ENCODE peak calls at places on chromosome 13, in seven cellular contexts. One of them, this sample, is unnamed.

GRCh38 chr13:44298314-44298713 is 75.3 kb upstream of the SERP2 start:
- DNase-seq in stimulated activated CD8-positive, alpha-beta memory T cell treated with anti-CD3 and anti-CD28 coated beads, Interleukin-4, amount 100 ng/mL, for 24 hours: no peak
- DNase-seq in stimulated activated CD4-positive, alpha-beta T cell treated with anti-CD3 and anti-CD28 coated beads, Interleukin-12 subunit alpha, Interleukin-12 subunit beta, amount 100 ng/mL, for 24 hours: no peak
- DNase-seq in ovary: no peak
- DNase-seq in cardiac muscle cell: no peak
- DNase-seq in lower lobe of right lung: no peak
- DNase-seq in Panc1: no peak
- DNase-seq in this sample: no peak

GRCh38 chr13:41075034-41075433 is 13.7 kb downstream of the WBP4 start:
- DNase-seq in Panc1: no peak
- DNase-seq in ovary: no peak
- DNase-seq in stimulated activated CD8-positive, alpha-beta memory T cell treated with anti-CD3 and anti-CD28 coated beads, Interleukin-4, amount 100 ng/mL, for 24 hours: no peak
- DNase-seq in stimulated activated CD4-positive, alpha-beta T cell treated with anti-CD3 and anti-CD28 coated beads, Interleukin-12 subunit alpha, Interleukin-12 subunit beta, amount 100 ng/mL, for 24 hours: no peak
- DNase-seq in cardiac muscle cell: peak
- DNase-seq in lower lobe of right lung: no peak
- DNase-seq in this sample: peak

GRCh38 chr13:66911411-66911939 is 318.7 kb downstream of the PCDH9 start:
- DNase-seq in stimulated activated CD8-positive, alpha-beta memory T cell treated with anti-CD3 and anti-CD28 coated beads, Interleukin-4, amount 100 ng/mL, for 24 hours: no peak
- DNase-seq in stimulated activated CD4-positive, alpha-beta T cell treated with anti-CD3 and anti-CD28 coated beads, Interleukin-12 subunit alpha, Interleukin-12 subunit beta, amount 100 ng/mL, for 24 hours: no peak
- DNase-seq in Panc1: no peak
- DNase-seq in ovary: no peak
- DNase-seq in lower lobe of right lung: no peak
- DNase-seq in cardiac muscle cell: no peak
- DNase-seq in this sample: no peak

GRCh38 chr13:34174671-34175145 is 356.8 kb downstream of the RFC3 start:
- DNase-seq in ovary: no peak
- DNase-seq in Panc1: no peak
- DNase-seq in stimulated activated CD8-positive, alpha-beta memory T cell treated with anti-CD3 and anti-CD28 coated beads, Interleukin-4, amount 100 ng/mL, for 24 hours: no peak
- DNase-seq in lower lobe of right lung: no peak
- DNase-seq in stimulated activated CD4-positive, alpha-beta T cell treated with anti-CD3 and anti-CD28 coated beads, Interleukin-12 subunit alpha, Interleukin-12 subunit beta, amount 100 ng/mL, for 24 hours: no peak
- DNase-seq in cardiac muscle cell: peak
- DNase-seq in this sample: no peak

GRCh38 chr13:20867408-20867807 is 35.1 kb downstream of the XPO4 start:
- DNase-seq in ovary: no peak
- DNase-seq in stimulated activated CD8-positive, alpha-beta memory T cell treated with anti-CD3 and anti-CD28 coated beads, Interleukin-4, amount 100 ng/mL, for 24 hours: no peak
- DNase-seq in Panc1: no peak
- DNase-seq in cardiac muscle cell: no peak
- DNase-seq in lower lobe of right lung: no peak
- DNase-seq in stimulated activated CD4-positive, alpha-beta T cell treated with anti-CD3 and anti-CD28 coated beads, Interleukin-12 subunit alpha, Interleukin-12 subunit beta, amount 100 ng/mL, for 24 hours: no peak
- DNase-seq in this sample: no peak

GRCh38 chr13:111328111-111328802 is 7.8 kb downstream of the TEX29 start:
- DNase-seq in stimulated activated CD4-positive, alpha-beta T cell treated with anti-CD3 and anti-CD28 coated beads, Interleukin-12 subunit alpha, Interleukin-12 subunit beta, amount 100 ng/mL, for 24 hours: no peak
- DNase-seq in stimulated activated CD8-positive, alpha-beta memory T cell treated with anti-CD3 and anti-CD28 coated beads, Interleukin-4, amount 100 ng/mL, for 24 hours: no peak
- DNase-seq in ovary: no peak
- DNase-seq in lower lobe of right lung: no peak
- DNase-seq in Panc1: no peak
- DNase-seq in cardiac muscle cell: no peak
- DNase-seq in this sample: no peak

GRCh38 chr13:114313061-114313860 is 1.0 kb upstream of the CHAMP1 start:
- DNase-seq in stimulated activated CD8-positive, alpha-beta memory T cell treated with anti-CD3 and anti-CD28 coated beads, Interleukin-4, amount 100 ng/mL, for 24 hours: no peak
- DNase-seq in lower lobe of right lung: no peak
- DNase-seq in Panc1: no peak
- DNase-seq in stimulated activated CD4-positive, alpha-beta T cell treated with anti-CD3 and anti-CD28 coated beads, Interleukin-12 subunit alpha, Interleukin-12 subunit beta, amount 100 ng/mL, for 24 hours: peak
- DNase-seq in ovary: peak
- DNase-seq in cardiac muscle cell: no peak
- DNase-seq in this sample: no peak

GRCh38 chr13:62193919-62194318 is 778.3 kb upstream of the PCDH20 start:
- DNase-seq in stimulated activated CD4-positive, alpha-beta T cell treated with anti-CD3 and anti-CD28 coated beads, Interleukin-12 subunit alpha, Interleukin-12 subunit beta, amount 100 ng/mL, for 24 hours: no peak
- DNase-seq in cardiac muscle cell: no peak
- DNase-seq in ovary: no peak
- DNase-seq in stimulated activated CD8-positive, alpha-beta memory T cell treated with anti-CD3 and anti-CD28 coated beads, Interleukin-4, amount 100 ng/mL, for 24 hours: no peak
- DNase-seq in lower lobe of right lung: no peak
- DNase-seq in Panc1: no peak
- DNase-seq in this sample: peak

GRCh38 chr13:33745370-33746324 is 72.3 kb upstream of the RFC3 start:
- DNase-seq in cardiac muscle cell: no peak
- DNase-seq in stimulated activated CD8-positive, alpha-beta memory T cell treated with anti-CD3 and anti-CD28 coated beads, Interleukin-4, amount 100 ng/mL, for 24 hours: no peak
- DNase-seq in stimulated activated CD4-positive, alpha-beta T cell treated with anti-CD3 and anti-CD28 coated beads, Interleukin-12 subunit alpha, Interleukin-12 subunit beta, amount 100 ng/mL, for 24 hours: no peak
- DNase-seq in lower lobe of right lung: no peak
- DNase-seq in ovary: no peak
- DNase-seq in Panc1: no peak
- DNase-seq in this sample: peak

GRCh38 chr13:37531054-37531453 is 67.5 kb downstream of the POSTN start:
- DNase-seq in cardiac muscle cell: peak
- DNase-seq in stimulated activated CD4-positive, alpha-beta T cell treated with anti-CD3 and anti-CD28 coated beads, Interleukin-12 subunit alpha, Interleukin-12 subunit beta, amount 100 ng/mL, for 24 hours: no peak
- DNase-seq in lower lobe of right lung: no peak
- DNase-seq in ovary: no peak
- DNase-seq in stimulated activated CD8-positive, alpha-beta memory T cell treated with anti-CD3 and anti-CD28 coated beads, Interleukin-4, amount 100 ng/mL, for 24 hours: no peak
- DNase-seq in Panc1: no peak
- DNase-seq in this sample: no peak

This sample was measured in renal cortical epithelial cell.